ENCODE peak calls at places on chromosome X, in seven cellular contexts. L, S, X, T, A, Y and Q are unnamed samples. For H3K9me3, the result is how much of the 10 kb centered on the place peaks cover.

GRCh38 chrX:136128743-136129142 is 18.6 kb upstream of the FHL1 start:
- DNase-seq in L (no peak), S (no peak), X (no peak), T (no peak), A (no peak), Y (no peak), Q (no peak)

GRCh38 chrX:97397371-97397770 is 513.7 kb downstream of the RPA4 start:
- DNase-seq in L (no peak), S (no peak), X (no peak), T (no peak), A (no peak), Y (no peak), Q (no peak)

GRCh38 chrX:68681443-68681941 is 34.0 kb downstream of the STARD8 start:
- DNase-seq in L (no peak), S (no peak), X (no peak), T (no peak), A (no peak), Y (no peak), Q (no peak)

GRCh38 chrX:77003956-77004355 is 443.2 kb upstream of the FGF16 start:
- DNase-seq in L (no peak), S (no peak), X (no peak), T (no peak), A (no peak), Y (no peak), Q (no peak)

GRCh38 chrX:150772150-150772970 is 79.2 kb downstream of the MTMR1 start:
- DNase-seq in L (peak), S (peak), X (peak), T (peak), A (peak), Y (peak), Q (peak)

GRCh38 chrX:150313514-150313913 is 49.6 kb upstream of the MAMLD1 start:
- DNase-seq in L (no peak), S (no peak), X (no peak), T (no peak), A (no peak), Y (no peak), Q (no peak)

GRCh38 chrX:149462849-149463248 is 42.3 kb downstream of the IDS start:
- DNase-seq in L (no peak), S (no peak), X (no peak), T (no peak), A (no peak), Y (no peak), Q (no peak)

GRCh38 chrX:139559383-139560042 is 29.0 kb downstream of the F9 start:
- DNase-seq in L (peak), S (no peak), X (no peak), T (no peak), A (no peak), Y (peak), Q (no peak)

GRCh38 chrX:40010550-40011364 is 87.0 kb downstream of the BCOR start:
- DNase-seq in L (no peak), S (no peak), X (peak), T (no peak), A (no peak), Y (no peak), Q (no peak)

GRCh38 chrX:144849141-144849540 is 398.2 kb upstream of the SPANXN1 start:
- DNase-seq in L (no peak), S (no peak), X (no peak), T (no peak), A (no peak), Y (no peak), Q (no peak)

GRCh38 chrX:143429021-143429570 is 88.2 kb downstream of the SPANXN3 start:
- DNase-seq in L (no peak), S (no peak), X (no peak), T (no peak), A (no peak), Y (no peak), Q (no peak)

GRCh38 chrX:16977771-16978170 is 31.3 kb downstream of the REPS2 start:
- DNase-seq in L (no peak), S (no peak), X (no peak), T (no peak), A (no peak), Y (no peak), Q (no peak)

GRCh38 chrX:68880846-68881513 is 52.2 kb downstream of the EFNB1 start:
- DNase-seq in L (peak), S (no peak), X (no peak), T (no peak), A (no peak), Y (no peak), Q (no peak)

GRCh38 chrX:86806786-86807185 is 658.5 kb downstream of the DACH2 start:
- DNase-seq in L (peak), S (no peak), X (no peak), T (no peak), A (no peak), Y (no peak), Q (no peak)

GRCh38 chrX:19556202-19556601 is 40.9 kb upstream of the MAP3K15 start:
- DNase-seq in L (no peak), S (no peak), X (no peak), T (no peak), A (no peak), Y (no peak), Q (no peak)

DNA sequence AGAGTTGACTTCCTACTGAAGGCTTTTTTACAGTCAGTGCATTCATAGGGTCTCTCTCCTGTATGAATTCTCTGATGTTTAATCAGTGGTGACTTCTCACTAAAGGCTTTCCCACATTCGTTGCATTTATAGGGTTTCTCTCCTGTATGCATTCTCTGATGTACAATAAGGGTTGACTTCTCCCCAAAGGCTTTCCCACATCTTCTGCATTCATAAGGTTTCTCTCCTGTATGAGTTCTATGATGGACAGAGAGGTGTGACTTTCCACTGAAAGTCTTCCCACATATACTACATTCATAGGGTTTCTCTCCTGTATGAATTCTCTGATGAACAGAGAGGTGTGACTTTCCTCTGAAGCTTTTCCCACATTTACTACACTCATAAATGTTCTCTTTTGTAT is 45.2 kb downstream of the ZNF674 start:
- DNase-seq in L (no peak), S (no peak), X (no peak), T (no peak), A (no peak), Y (no peak), Q (no peak)
- H3K9me3 ChIP-seq in L (half or more), S (under half), X (half or more), T (under half), A (under half), Y (under half), Q (under half)

DNA sequence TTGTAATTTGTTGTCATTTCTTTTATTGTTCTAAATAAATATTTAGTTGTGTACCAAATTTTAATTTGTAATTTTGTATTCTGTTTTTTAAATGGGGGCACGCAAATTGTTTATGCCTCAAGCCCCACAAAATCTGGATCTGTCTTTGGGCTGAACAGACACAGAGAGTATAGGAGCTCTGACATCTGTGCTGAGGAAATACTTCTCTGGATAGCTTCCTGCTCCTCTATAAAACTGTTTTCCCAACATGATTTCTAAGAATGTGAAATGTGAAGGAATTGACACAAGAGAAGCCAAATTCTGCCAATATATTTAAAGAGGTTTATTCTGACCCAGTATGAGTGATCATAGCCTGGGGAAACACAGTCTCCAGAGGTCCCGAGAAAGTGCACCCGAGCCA is 93.0 kb downstream of the IL13RA2 start:
- DNase-seq in L (no peak), S (no peak), X (no peak), T (no peak), A (no peak), Y (no peak), Q (no peak)
- H3K9me3 ChIP-seq in L (under half), S (under half), X (under half), T (under half), A (under half), Y (under half), Q (under half)

GRCh38 chrX:153800177-153800722 is 5.8 kb downstream of the SSR4 start:
- DNase-seq in L (no peak), S (no peak), X (no peak), T (no peak), A (no peak), Y (no peak), Q (no peak)
- H3K9me3 ChIP-seq in L (under half), S (under half), X (under half), T (under half), A (under half), Y (under half), Q (under half)

GRCh38 chrX:71245159-71245558 is 8.8 kb downstream of the ZMYM3 start:
- DNase-seq in L (no peak), S (no peak), X (no peak), T (no peak), A (no peak), Y (no peak), Q (no peak)
- H3K9me3 ChIP-seq in L (under half), S (under half), X (under half), T (under half), A (under half), Y (under half), Q (under half)

GRCh38 chrX:55619547-55619946 is 3.7 kb upstream of the FOXR2 start:
- DNase-seq in L (no peak), S (no peak), X (no peak), T (no peak), A (no peak), Y (no peak), Q (no peak)

GRCh38 chrX:55624403-55624802 is 1.2 kb downstream of the FOXR2 start:
- DNase-seq in L (no peak), S (peak), X (no peak), T (no peak), A (no peak), Y (no peak), Q (no peak)

GRCh38 chrX:55623100-55623499 is at the start of gene FOXR2:
- DNase-seq in L (no peak), S (no peak), X (no peak), T (no peak), A (no peak), Y (no peak), Q (no peak)
- H3K9me3 ChIP-seq in L (under half), S (under half), X (under half), T (under half), A (under half), Y (under half), Q (under half)

DNA sequence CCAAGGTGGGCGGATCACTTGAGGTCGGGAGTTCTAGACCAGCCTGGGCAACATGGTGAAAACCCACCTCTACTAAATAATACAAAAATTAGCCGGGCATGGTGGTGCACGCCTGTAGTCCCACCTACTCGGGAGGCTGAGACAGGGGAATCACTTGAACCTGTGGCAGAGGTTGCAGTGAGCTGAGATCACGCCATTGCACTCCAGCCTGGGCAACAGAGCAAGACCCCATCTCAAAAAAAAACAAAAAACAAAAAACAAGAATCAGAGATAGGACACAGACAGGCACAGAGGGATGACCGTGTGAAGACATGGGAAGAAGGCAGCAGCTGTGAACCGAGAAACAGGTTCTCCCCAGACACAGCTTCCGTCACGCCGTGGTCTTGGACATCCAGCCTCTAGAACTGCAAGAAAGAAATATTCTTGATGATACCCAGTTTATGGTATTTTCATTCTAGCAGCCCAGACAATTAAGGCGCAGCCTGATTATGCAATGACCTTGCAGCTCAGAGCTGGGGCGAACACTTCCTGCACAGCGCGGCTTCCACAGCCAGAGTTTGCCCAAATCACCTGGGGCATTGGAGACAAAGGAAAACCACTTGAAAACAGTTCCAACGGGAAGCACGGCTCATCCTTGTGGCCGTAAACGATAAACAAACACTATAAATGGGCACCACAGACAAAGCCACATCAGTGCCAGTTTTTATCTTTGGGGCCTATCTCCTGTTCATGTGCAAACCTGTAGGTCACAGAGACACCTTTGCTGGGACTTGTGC is 4.2 kb upstream of the ARSD start:
- DNase-seq in L (no peak), S (no peak), X (no peak), T (no peak), A (no peak), Y (no peak), Q (no peak)
- H3K9me3 ChIP-seq in L (under half), S (under half), X (under half), T (under half), A (under half), Y (under half), Q (under half)

DNA sequence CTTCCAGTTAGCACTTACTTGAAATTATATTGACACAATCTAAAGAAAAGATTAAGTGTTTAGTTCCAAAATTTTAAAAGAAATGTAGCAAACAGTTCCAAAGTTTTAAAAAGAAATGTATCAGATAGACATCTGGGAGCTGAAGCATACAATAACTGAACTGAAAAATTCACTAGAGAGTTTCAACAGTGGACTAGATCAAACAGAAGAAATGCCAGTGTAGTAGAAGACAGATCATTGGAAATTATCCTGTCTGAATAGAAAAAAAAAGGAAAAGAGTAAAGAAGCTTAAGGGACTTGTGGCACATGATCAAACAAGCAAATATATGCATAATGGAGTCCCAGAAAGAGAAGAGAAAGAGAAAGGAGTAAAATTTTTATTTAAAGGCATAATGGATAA is 261.4 kb downstream of the LAS1L start:
- DNase-seq in L (no peak), S (no peak), X (no peak), T (no peak), A (no peak), Y (no peak), Q (no peak)
- H3K9me3 ChIP-seq in L (under half), S (under half), X (under half), T (under half), A (under half), Y (under half), Q (under half)

GRCh38 chrX:57985951-57986350 is 75.7 kb upstream of the ZXDA start:
- DNase-seq in L (no peak), S (no peak), X (no peak), T (no peak), A (no peak), Y (no peak), Q (no peak)

GRCh38 chrX:57984620-57985019 is 74.4 kb upstream of the ZXDA start:
- DNase-seq in L (no peak), S (no peak), X (no peak), T (no peak), A (no peak), Y (no peak), Q (no peak)
- H3K9me3 ChIP-seq in L (under half), S (under half), X (under half), T (under half), A (under half), Y (under half), Q (under half)

GRCh38 chrX:153732406-153732805 is 7.8 kb downstream of the ABCD1 start:
- DNase-seq in L (no peak), S (peak), X (no peak), T (no peak), A (no peak), Y (no peak), Q (no peak)
- H3K9me3 ChIP-seq in L (under half), S (under half), X (under half), T (under half), A (under half), Y (under half), Q (under half)